ENCODE peak calls at places on chromosomes 16 and 17, in eight cellular contexts. O is body of pancreas, P is AG04450, X is RWPE1, K is WTC11, A is HFF-Myc, R is astrocyte of the spinal cord, D is Calu3. M is an unnamed sample.

GRCh38 chr17:72353502-72353901 is 232.7 kb downstream of the SOX9 start:
- DNase-seq in O (no peak), P (no peak), X (no peak), K (no peak), A (no peak), R (no peak), D (no peak), M (no peak)

GRCh38 chr16:66878067-66878466 is 2.2 kb upstream of the PDP2 start:
- DNase-seq in O (peak; percentile 68), P (no peak), X (no peak), K (no peak), A (no peak), R (peak; percentile 39), D (no peak), M (peak; percentile 91)

GRCh38 chr16:50604610-50605009 is 56.4 kb downstream of the NKD1 start:
- DNase-seq in O (no peak), P (no peak), X (no peak), K (no peak), A (no peak), R (no peak), D (no peak), M (no peak)

GRCh38 chr17:49823614-49824013 is 24.3 kb downstream of the TAC4 start:
- DNase-seq in O (no peak), P (peak; percentile 66), X (no peak), K (no peak), A (no peak), R (peak; percentile 30), D (no peak), M (no peak)

GRCh38 chr17:46977348-46977747 is 1.7 kb downstream of the RPRML start:
- DNase-seq in O (peak; percentile 55), P (no peak), X (no peak), K (peak; percentile 84), A (peak; percentile 38), R (no peak), D (peak; percentile 58), M (peak; percentile 21)

GRCh38 chr17:63934391-63935112 is 2.4 kb upstream of the CD79B start:
- DNase-seq in O (no peak), P (no peak), X (no peak), K (no peak), A (no peak), R (no peak), D (no peak), M (no peak)

GRCh38 chr16:88936008-88936912 is 40.7 kb downstream of the CBFA2T3 start:
- DNase-seq in O (no peak), P (no peak), X (no peak), K (no peak), A (no peak), R (no peak), D (peak; percentile 70), M (peak; percentile 49)

GRCh38 chr16:74939688-74940087 is 45.2 kb downstream of the WDR59 start:
- DNase-seq in O (no peak), P (no peak), X (no peak), K (no peak), A (no peak), R (no peak), D (no peak), M (no peak)

GRCh38 chr17:72416054-72416691 is 295.4 kb downstream of the SOX9 start:
- DNase-seq in O (no peak), P (no peak), X (peak; percentile 96), K (no peak), A (no peak), R (no peak), D (no peak), M (no peak)

GRCh38 chr16:89315791-89316581 is 98.5 kb downstream of the ZNF778 start:
- DNase-seq in O (no peak), P (no peak), X (peak; percentile 76), K (no peak), A (peak; percentile 82), R (peak; percentile 89), D (peak; percentile 67), M (peak; percentile 87)

GRCh38 chr16:53949716-53950410 is 245.9 kb downstream of the FTO start:
- DNase-seq in O (no peak), P (no peak), X (no peak), K (no peak), A (no peak), R (no peak), D (no peak), M (no peak)

GRCh38 chr17:33750943-33751701 is 458.0 kb upstream of the ASIC2 start:
- DNase-seq in O (peak; percentile 71), P (peak; percentile 26), X (peak; percentile 42), K (peak; percentile 78), A (peak; percentile 17), R (peak; percentile 57), D (peak; percentile 64), M (peak; percentile 80)

GRCh38 chr17:70901870-70902269 is 732.5 kb downstream of the KCNJ2 start:
- DNase-seq in O (no peak), P (no peak), X (no peak), K (no peak), A (no peak), R (no peak), D (no peak), M (no peak)

GRCh38 chr16:62870554-62870953 is 834.3 kb upstream of the CDH8 start:
- DNase-seq in O (no peak), P (no peak), X (no peak), K (no peak), A (no peak), R (no peak), D (no peak), M (no peak)

GRCh38 chr16:25228372-25228771 is 11.6 kb downstream of the AQP8 start:
- DNase-seq in O (no peak), P (no peak), X (no peak), K (peak; percentile 22), A (no peak), R (no peak), D (no peak), M (no peak)

GRCh38 chr17:38507436-38507835 is 79.2 kb downstream of the ARHGAP23 start:
- DNase-seq in O (no peak), P (no peak), X (no peak), K (no peak), A (no peak), R (no peak), D (no peak), M (no peak)

GRCh38 chr17:42655528-42655927 is 3.6 kb upstream of the TUBG2 start:
- DNase-seq in O (no peak), P (no peak), X (no peak), K (no peak), A (no peak), R (peak; percentile 76), D (no peak), M (no peak)

DNA sequence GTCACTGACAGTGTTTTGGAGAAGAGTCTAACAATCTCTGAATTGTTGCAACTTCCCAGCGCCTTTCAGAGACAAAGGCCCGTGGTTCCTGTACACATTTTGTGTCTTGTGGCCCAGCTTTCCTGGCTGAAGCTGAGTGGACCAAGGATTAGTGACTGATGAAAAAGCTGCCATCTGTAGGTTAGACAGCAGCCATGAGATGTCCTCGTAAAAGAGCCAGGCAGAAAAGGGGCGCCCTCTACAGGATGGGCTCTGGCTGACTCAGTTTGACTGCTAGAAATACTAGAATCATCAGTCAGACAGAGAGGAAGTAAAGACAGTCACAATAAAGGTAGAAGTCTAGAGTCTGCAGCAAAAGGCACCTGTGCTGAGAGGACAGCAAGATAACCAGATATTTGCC is 26.5 kb upstream of the NF1 start:
- DNase-seq in O (no peak), P (no peak), X (no peak), K (peak; percentile 80), A (no peak), R (no peak), D (peak; percentile 53), M (peak; percentile 86)
- TF ChIP-seq CTCF in O (peak; percentile 20), P (peak; percentile 46), X (no peak), K (peak; percentile 33), A (peak; percentile 70), R (peak; percentile 39), D (peak; percentile 23), M (peak; percentile 66)

DNA sequence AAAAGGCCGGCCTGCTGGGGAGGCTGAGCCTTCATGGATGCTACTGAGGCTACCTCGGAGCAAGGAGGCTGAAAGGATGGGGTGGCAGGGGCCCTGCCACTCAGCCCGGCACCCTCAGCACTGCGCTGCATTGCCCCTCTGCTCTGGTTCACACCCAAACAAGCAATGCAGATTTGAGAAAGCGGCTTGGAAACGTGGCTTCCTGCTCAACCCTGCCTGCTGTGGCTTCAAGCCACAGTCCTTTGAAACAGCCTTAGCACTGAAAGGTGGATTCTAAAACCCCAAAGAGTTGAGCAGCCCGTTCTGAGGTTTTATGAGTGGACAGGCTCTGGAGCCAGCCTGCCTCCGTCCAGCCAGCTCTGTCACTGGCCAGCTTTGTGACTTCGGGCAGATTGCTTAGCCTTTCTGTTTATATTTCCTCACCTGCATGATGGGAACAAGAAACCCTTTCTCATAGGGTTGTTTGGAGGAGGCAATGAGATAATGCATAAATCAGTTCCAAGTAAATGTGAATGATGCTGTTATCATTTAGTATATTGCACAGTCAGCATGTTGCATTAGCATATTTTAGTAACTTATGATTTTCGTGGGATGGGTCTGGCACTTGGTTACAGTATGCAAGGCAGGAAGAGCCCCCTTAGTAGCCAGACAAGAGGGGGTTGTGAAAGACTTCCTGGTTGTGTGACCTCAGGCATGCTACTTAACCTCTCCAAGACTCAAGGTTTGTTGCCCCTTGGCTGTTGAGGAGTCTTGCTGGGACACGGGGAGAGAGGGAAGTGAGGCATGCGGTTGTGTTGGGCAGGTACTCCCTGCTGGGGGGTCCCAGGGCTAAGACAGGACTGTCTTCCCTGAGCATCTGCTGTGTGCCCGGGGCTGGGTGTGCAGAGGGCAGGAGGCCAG is 23.6 kb downstream of the CRISPLD2 start:
- DNase-seq in O (no peak), P (no peak), X (no peak), K (no peak), A (no peak), R (no peak), D (no peak), M (no peak)
- TF ChIP-seq CTCF in O (no peak), P (no peak), X (no peak), K (no peak), A (no peak), R (no peak), D (no peak), M (no peak)

GRCh38 chr17:81995463-81996231 is 18.2 kb downstream of the ASPSCR1 start:
- DNase-seq in O (no peak), P (no peak), X (no peak), K (peak; percentile 58), A (no peak), R (no peak), D (no peak), M (no peak)

GRCh38 chr17:81991684-81992513 is 14.5 kb downstream of the ASPSCR1 start:
- DNase-seq in O (peak; percentile 86), P (no peak), X (peak; percentile 58), K (peak; percentile 52), A (peak; percentile 29), R (peak; percentile 76), D (peak; percentile 75), M (no peak)

GRCh38 chr17:81996232-81996756 is 18.9 kb downstream of the ASPSCR1 start:
- DNase-seq in O (no peak), P (no peak), X (no peak), K (peak; percentile 8), A (no peak), R (no peak), D (no peak), M (no peak)

GRCh38 chr17:81994593-81995462 is 17.4 kb downstream of the ASPSCR1 start:
- DNase-seq in O (no peak), P (no peak), X (no peak), K (peak; percentile 10), A (no peak), R (peak; percentile 20), D (no peak), M (no peak)

GRCh38 chr17:81993726-81994592 is 16.5 kb downstream of the ASPSCR1 start:
- DNase-seq in O (no peak), P (no peak), X (no peak), K (peak; percentile 11), A (no peak), R (no peak), D (no peak), M (no peak)
- TF ChIP-seq CTCF in O (no peak), P (no peak), X (no peak), K (no peak), A (no peak), R (no peak), D (no peak), M (no peak)

GRCh38 chr17:20009052-20009301 is 182 bp upstream of the SPECC1 start:
- DNase-seq in O (no peak), P (no peak), X (no peak), K (no peak), A (no peak), R (peak; percentile 40), D (no peak), M (no peak)
- TF ChIP-seq CTCF in O (no peak), P (no peak), X (no peak), K (peak; percentile 99), A (peak; percentile 86), R (no peak), D (no peak), M (no peak)

M was measured in activated CD8-positive, alpha-beta T cell treated with anti-CD3 and anti-CD28 coated beads for 36 hours.